ENCODE peak calls at places on chromosome 6, in eight cellular contexts. X is cardiac fibroblast, G is lung, E is GM12878, Q is AG09319, N is coronary artery, W is endothelial cell of umbilical vein, J is left lung. L is an unnamed sample.

GRCh38 chr6:75611702-75612375 is 10.2 kb downstream of the SENP6 start:
- DNase-seq in X (no peak), G (no peak), E (no peak), Q (no peak), N (no peak), W (no peak), J (no peak), L (no peak)

GRCh38 chr6:152121910-152122309 is 314.4 kb downstream of the ESR1 start:
- DNase-seq in X (no peak), G (no peak), E (no peak), Q (no peak), N (no peak), W (no peak), J (no peak), L (no peak)

GRCh38 chr6:115969930-115970273 is 90.8 kb downstream of the FRK start:
- DNase-seq in X (peak; percentile 9), G (no peak), E (no peak), Q (no peak), N (no peak), W (no peak), J (no peak), L (no peak)

GRCh38 chr6:124226396-124226795 is 422.7 kb downstream of the NKAIN2 start:
- DNase-seq in X (peak; percentile 57), G (no peak), E (no peak), Q (no peak), N (no peak), W (no peak), J (no peak), L (no peak)

GRCh38 chr6:40258531-40258930 is 324.3 kb upstream of the MOCS1 start:
- DNase-seq in X (no peak), G (no peak), E (no peak), Q (no peak), N (no peak), W (no peak), J (no peak), L (no peak)

GRCh38 chr6:35728663-35729348 is 8.0 kb upstream of the ARMC12 start:
- DNase-seq in X (no peak), G (peak; percentile 82), E (no peak), Q (no peak), N (no peak), W (no peak), J (peak; percentile 80), L (no peak)

GRCh38 chr6:87789198-87789899 is 87.3 kb upstream of the AKIRIN2 start:
- DNase-seq in X (peak; percentile 73), G (peak; percentile 38), E (no peak), Q (no peak), N (no peak), W (peak; percentile 77), J (peak; percentile 50), L (peak; percentile 67)

GRCh38 chr6:140542858-140543257 is 1168.4 kb upstream of the CITED2 start:
- DNase-seq in X (no peak), G (no peak), E (peak; percentile 69), Q (no peak), N (no peak), W (no peak), J (no peak), L (no peak)

GRCh38 chr6:20483902-20484497 is 50.3 kb upstream of the CDKAL1 start:
- DNase-seq in X (peak; percentile 35), G (no peak), E (no peak), Q (no peak), N (no peak), W (no peak), J (no peak), L (no peak)

GRCh38 chr6:45483021-45483420 is 105.3 kb upstream of the SUPT3H start:
- DNase-seq in X (peak; percentile 83), G (no peak), E (no peak), Q (peak; percentile 92), N (no peak), W (no peak), J (no peak), L (no peak)

GRCh38 chr6:31620586-31621319 is at the start of gene PRRC2A:
- DNase-seq in X (no peak), G (no peak), E (no peak), Q (peak; percentile 97), N (peak; percentile 92), W (no peak), J (peak; percentile 76), L (no peak)

GRCh38 chr6:31622678-31623077 is 2.2 kb downstream of the PRRC2A start:
- DNase-seq in X (no peak), G (peak; percentile 50), E (no peak), Q (no peak), N (no peak), W (no peak), J (peak; percentile 46), L (no peak)

GRCh38 chr6:31621991-31622390 is 1.5 kb downstream of the PRRC2A start:
- DNase-seq in X (no peak), G (no peak), E (no peak), Q (no peak), N (no peak), W (no peak), J (no peak), L (no peak)

GRCh38 chr6:31621320-31621939 is 915 bp downstream of the PRRC2A start:
- DNase-seq in X (no peak), G (no peak), E (no peak), Q (no peak), N (no peak), W (peak; percentile 39), J (no peak), L (no peak)

GRCh38 chr6:31619805-31620585 is 520 bp upstream of the PRRC2A start:
- DNase-seq in X (peak; percentile 100), G (peak; percentile 97), E (peak; percentile 96), Q (peak; percentile 95), N (peak; percentile 99), W (peak; percentile 100), J (peak; percentile 99), L (peak; percentile 93)
- TF ChIP-seq CTCF in X (no peak), G (no peak), E (no peak), Q (no peak), N (no peak), W (no peak), J (peak; percentile 9), L (no peak)

GRCh38 chr6:138997136-138997535 is 9.1 kb upstream of the REPS1 start:
- DNase-seq in X (no peak), G (no peak), E (no peak), Q (no peak), N (no peak), W (no peak), J (no peak), L (no peak)

GRCh38 chr6:139003751-139004150 is 15.7 kb upstream of the REPS1 start:
- DNase-seq in X (no peak), G (no peak), E (no peak), Q (no peak), N (no peak), W (no peak), J (no peak), L (no peak)

GRCh38 chr6:138996524-138996923 is 8.5 kb upstream of the REPS1 start:
- DNase-seq in X (peak; percentile 64), G (no peak), E (no peak), Q (no peak), N (no peak), W (no peak), J (no peak), L (no peak)

DNA sequence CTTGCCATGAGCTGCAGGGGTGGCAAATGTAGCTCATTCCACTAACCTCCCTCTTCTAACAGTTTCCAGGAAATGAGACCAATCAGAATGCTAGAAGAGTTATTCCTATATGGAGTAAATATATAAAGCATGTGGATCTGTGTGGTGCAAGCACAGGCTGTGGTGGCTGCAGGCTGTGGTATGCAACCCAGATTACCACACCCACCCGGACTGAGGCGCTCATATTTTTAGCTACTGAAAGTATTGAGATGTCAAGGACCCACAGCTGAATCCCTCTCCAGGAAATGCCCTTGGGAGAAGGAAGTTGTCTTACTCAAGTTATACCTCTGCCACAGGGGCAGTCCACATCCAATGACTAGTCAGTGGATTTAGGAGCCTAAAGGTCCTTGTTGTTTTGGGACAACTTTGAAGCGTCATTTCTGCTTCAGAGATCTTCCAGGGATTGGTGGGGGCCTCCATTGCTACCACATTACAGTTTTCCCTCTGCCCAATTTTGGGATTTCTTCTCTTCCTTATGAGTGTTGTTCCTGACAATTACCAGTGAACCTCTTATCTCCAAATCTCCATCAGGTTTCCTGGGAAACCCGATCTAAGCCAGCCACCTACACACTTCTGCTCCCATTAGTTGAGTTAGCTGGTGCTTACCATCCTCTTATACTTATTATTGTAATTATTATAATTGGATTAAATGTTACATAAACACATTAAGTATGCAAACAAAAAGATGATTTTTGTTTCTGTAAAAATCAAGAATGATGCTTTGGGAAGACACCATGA is 12.1 kb upstream of the REPS1 start:
- DNase-seq in X (peak; percentile 27), G (no peak), E (no peak), Q (no peak), N (no peak), W (no peak), J (no peak), L (no peak)
- TF ChIP-seq CTCF in X (no peak), G (no peak), E (no peak), Q (no peak), N (no peak), W (no peak), J (no peak), L (no peak)

GRCh38 chr6:33707771-33708170 is 3.7 kb downstream of the UQCC2 start:
- DNase-seq in X (no peak), G (no peak), E (no peak), Q (no peak), N (no peak), W (no peak), J (no peak), L (no peak)

GRCh38 chr6:33708516-33709204 is 2.8 kb downstream of the UQCC2 start:
- DNase-seq in X (no peak), G (no peak), E (no peak), Q (no peak), N (no peak), W (no peak), J (no peak), L (no peak)

GRCh38 chr6:33704215-33704817 is 7.2 kb downstream of the UQCC2 start:
- DNase-seq in X (no peak), G (no peak), E (no peak), Q (no peak), N (no peak), W (no peak), J (no peak), L (no peak)

GRCh38 chr6:33705268-33705885 is 6.1 kb downstream of the UQCC2 start:
- DNase-seq in X (no peak), G (no peak), E (no peak), Q (no peak), N (no peak), W (no peak), J (no peak), L (no peak)

GRCh38 chr6:33706136-33706725 is 5.3 kb downstream of the UQCC2 start:
- DNase-seq in X (no peak), G (no peak), E (no peak), Q (no peak), N (no peak), W (no peak), J (no peak), L (no peak)
- TF ChIP-seq CTCF in X (no peak), G (no peak), E (no peak), Q (no peak), N (no peak), W (no peak), J (no peak), L (no peak)

DNA sequence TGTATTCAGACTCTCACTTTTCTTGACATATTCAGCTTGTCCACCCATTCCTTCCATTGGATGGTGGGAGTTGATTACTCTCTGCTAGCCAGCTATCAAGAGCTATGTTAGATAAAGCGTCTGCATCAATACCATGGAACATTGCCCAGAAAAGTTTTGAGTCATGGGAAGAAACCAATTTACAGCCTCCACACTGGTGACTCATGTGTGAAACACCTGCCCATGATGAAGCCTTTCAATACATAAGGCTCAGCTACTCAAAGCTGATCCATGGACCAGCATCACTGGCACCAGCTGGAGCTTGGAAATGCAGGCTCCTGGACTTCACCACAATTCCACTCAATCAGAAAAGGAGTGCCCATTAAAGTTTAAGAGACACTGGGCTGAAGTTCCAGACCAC is 16.1 kb downstream of the PLA2G7 start:
- DNase-seq in X (peak; percentile 41), G (no peak), E (no peak), Q (no peak), N (no peak), W (no peak), J (no peak), L (peak; percentile 85)
- TF ChIP-seq CTCF in X (no peak), G (no peak), E (no peak), Q (no peak), N (no peak), W (no peak), J (no peak), L (no peak)

L was measured in kidney epithelial cell.